ENCODE peak calls at places on chromosomes 3 and 15, in nine cellular contexts. One of them, this sample, is unnamed.

GRCh38 chr3:107674371-107674770 is 151.6 kb downstream of the BBX start:
- DNase-seq in NCI-H510A: no peak
- DNase-seq in BE2C: no peak
- DNase-seq in NCI-H774: no peak
- DNase-seq in ureter: no peak
- DNase-seq in suprapubic skin: no peak
- DNase-seq in AG08396: peak; percentile 57
- DNase-seq in H9: no peak
- DNase-seq in NCI-H1092: no peak
- DNase-seq in this sample: no peak

GRCh38 chr15:28289694-28290463 is 32.1 kb downstream of the HERC2 start:
- DNase-seq in NCI-H510A: no peak
- DNase-seq in BE2C: no peak
- DNase-seq in NCI-H774: no peak
- DNase-seq in ureter: no peak
- DNase-seq in suprapubic skin: no peak
- DNase-seq in AG08396: no peak
- DNase-seq in H9: no peak
- DNase-seq in NCI-H1092: no peak
- DNase-seq in this sample: no peak

GRCh38 chr3:13574798-13575451 is 26.0 kb downstream of the FBLN2 start:
- DNase-seq in NCI-H510A: no peak
- DNase-seq in BE2C: peak; percentile 55
- DNase-seq in NCI-H774: no peak
- DNase-seq in ureter: no peak
- DNase-seq in suprapubic skin: peak; percentile 77
- DNase-seq in AG08396: no peak
- DNase-seq in H9: no peak
- DNase-seq in NCI-H1092: no peak
- DNase-seq in this sample: peak; percentile 59

GRCh38 chr15:72912121-72912520 is 128.6 kb upstream of the ADPGK start:
- DNase-seq in NCI-H510A: no peak
- DNase-seq in BE2C: no peak
- DNase-seq in NCI-H774: no peak
- DNase-seq in ureter: no peak
- DNase-seq in suprapubic skin: no peak
- DNase-seq in AG08396: no peak
- DNase-seq in H9: no peak
- DNase-seq in NCI-H1092: no peak
- DNase-seq in this sample: no peak

GRCh38 chr3:194134231-194134756 is 1.7 kb upstream of the HES1 start:
- DNase-seq in NCI-H510A: no peak
- DNase-seq in BE2C: peak; percentile 85
- DNase-seq in NCI-H774: no peak
- DNase-seq in ureter: peak; percentile 71
- DNase-seq in suprapubic skin: peak; percentile 85
- DNase-seq in AG08396: peak; percentile 66
- DNase-seq in H9: no peak
- DNase-seq in NCI-H1092: peak; percentile 52
- DNase-seq in this sample: peak; percentile 95

GRCh38 chr3:155809181-155809580 is 3.1 kb upstream of the C3orf33 start:
- DNase-seq in NCI-H510A: no peak
- DNase-seq in BE2C: no peak
- DNase-seq in NCI-H774: no peak
- DNase-seq in ureter: no peak
- DNase-seq in suprapubic skin: no peak
- DNase-seq in AG08396: no peak
- DNase-seq in H9: no peak
- DNase-seq in NCI-H1092: no peak
- DNase-seq in this sample: no peak

GRCh38 chr15:38642689-38643270 is 78.2 kb upstream of the RASGRP1 start:
- DNase-seq in NCI-H510A: no peak
- DNase-seq in BE2C: no peak
- DNase-seq in NCI-H774: no peak
- DNase-seq in ureter: no peak
- DNase-seq in suprapubic skin: no peak
- DNase-seq in AG08396: no peak
- DNase-seq in H9: no peak
- DNase-seq in NCI-H1092: no peak
- DNase-seq in this sample: no peak

GRCh38 chr3:112640864-112641751 is at the start of gene CCDC80:
- DNase-seq in NCI-H510A: no peak
- DNase-seq in BE2C: no peak
- DNase-seq in NCI-H774: no peak
- DNase-seq in ureter: no peak
- DNase-seq in suprapubic skin: no peak
- DNase-seq in AG08396: peak; percentile 51
- DNase-seq in H9: no peak
- DNase-seq in NCI-H1092: no peak
- DNase-seq in this sample: no peak

GRCh38 chr3:38521391-38521987 is 25.3 kb downstream of the EXOG start:
- DNase-seq in NCI-H510A: peak; percentile 2
- DNase-seq in BE2C: peak; percentile 53
- DNase-seq in NCI-H774: peak; percentile 33
- DNase-seq in ureter: peak; percentile 66
- DNase-seq in suprapubic skin: no peak
- DNase-seq in AG08396: peak; percentile 63
- DNase-seq in H9: peak; percentile 80
- DNase-seq in NCI-H1092: peak; percentile 29
- DNase-seq in this sample: no peak

GRCh38 chr3:115825046-115825445 is 201.7 kb downstream of the GAP43 start:
- DNase-seq in NCI-H510A: no peak
- DNase-seq in BE2C: no peak
- DNase-seq in NCI-H774: no peak
- DNase-seq in ureter: no peak
- DNase-seq in suprapubic skin: no peak
- DNase-seq in AG08396: no peak
- DNase-seq in H9: no peak
- DNase-seq in NCI-H1092: no peak
- DNase-seq in this sample: no peak

GRCh38 chr3:73516656-73517055 is 108.1 kb downstream of the PDZRN3 start:
- DNase-seq in NCI-H510A: no peak
- DNase-seq in BE2C: no peak
- DNase-seq in NCI-H774: no peak
- DNase-seq in ureter: peak; percentile 81
- DNase-seq in suprapubic skin: no peak
- DNase-seq in AG08396: no peak
- DNase-seq in H9: no peak
- DNase-seq in NCI-H1092: peak; percentile 7
- DNase-seq in this sample: no peak

GRCh38 chr3:47323431-47324277 is 40.9 kb downstream of the KLHL18 start:
- DNase-seq in NCI-H510A: no peak
- DNase-seq in BE2C: no peak
- DNase-seq in NCI-H774: no peak
- DNase-seq in ureter: no peak
- DNase-seq in suprapubic skin: no peak
- DNase-seq in AG08396: no peak
- DNase-seq in H9: peak; percentile 21
- DNase-seq in NCI-H1092: no peak
- DNase-seq in this sample: no peak

GRCh38 chr3:4643904-4644547 is 150.9 kb downstream of the ITPR1 start:
- DNase-seq in NCI-H510A: no peak
- DNase-seq in BE2C: no peak
- DNase-seq in NCI-H774: no peak
- DNase-seq in ureter: no peak
- DNase-seq in suprapubic skin: no peak
- DNase-seq in AG08396: no peak
- DNase-seq in H9: no peak
- DNase-seq in NCI-H1092: no peak
- DNase-seq in this sample: no peak

GRCh38 chr3:197847866-197848401 is 56.9 kb downstream of the LRCH3 start:
- DNase-seq in NCI-H510A: no peak
- DNase-seq in BE2C: no peak
- DNase-seq in NCI-H774: peak; percentile 29
- DNase-seq in ureter: no peak
- DNase-seq in suprapubic skin: no peak
- DNase-seq in AG08396: peak; percentile 21
- DNase-seq in H9: no peak
- DNase-seq in NCI-H1092: no peak
- DNase-seq in this sample: no peak

GRCh38 chr3:50263443-50264388 is 5.2 kb upstream of the SEMA3B start:
- DNase-seq in NCI-H510A: no peak
- DNase-seq in BE2C: no peak
- DNase-seq in NCI-H774: no peak
- DNase-seq in ureter: no peak
- DNase-seq in suprapubic skin: no peak
- DNase-seq in AG08396: no peak
- DNase-seq in H9: no peak
- DNase-seq in NCI-H1092: no peak
- DNase-seq in this sample: no peak

GRCh38 chr15:67812232-67812631 is 13.1 kb upstream of the SKOR1 start:
- DNase-seq in NCI-H510A: no peak
- DNase-seq in BE2C: no peak
- DNase-seq in NCI-H774: no peak
- DNase-seq in ureter: no peak
- DNase-seq in suprapubic skin: peak; percentile 46
- DNase-seq in AG08396: no peak
- DNase-seq in H9: peak; percentile 44
- DNase-seq in NCI-H1092: no peak
- DNase-seq in this sample: peak; percentile 55

GRCh38 chr3:71080517-71081083 is 502.9 kb downstream of the FOXP1 start:
- DNase-seq in NCI-H510A: no peak
- DNase-seq in BE2C: no peak
- DNase-seq in NCI-H774: no peak
- DNase-seq in ureter: no peak
- DNase-seq in suprapubic skin: no peak
- DNase-seq in AG08396: no peak
- DNase-seq in H9: no peak
- DNase-seq in NCI-H1092: no peak
- DNase-seq in this sample: no peak

GRCh38 chr15:73936588-73937312 is 10.5 kb downstream of the LOXL1 start:
- DNase-seq in NCI-H510A: no peak
- DNase-seq in BE2C: no peak
- DNase-seq in NCI-H774: no peak
- DNase-seq in ureter: no peak
- DNase-seq in suprapubic skin: no peak
- DNase-seq in AG08396: no peak
- DNase-seq in H9: no peak
- DNase-seq in NCI-H1092: no peak
- DNase-seq in this sample: peak; percentile 68

GRCh38 chr15:85380860-85381535 is 595 bp downstream of the AKAP13 start:
- DNase-seq in NCI-H510A: no peak
- DNase-seq in BE2C: peak; percentile 68
- DNase-seq in NCI-H774: peak; percentile 28
- DNase-seq in ureter: no peak
- DNase-seq in suprapubic skin: peak; percentile 75
- DNase-seq in AG08396: peak; percentile 60
- DNase-seq in H9: no peak
- DNase-seq in NCI-H1092: no peak
- DNase-seq in this sample: no peak

GRCh38 chr3:5194801-5195509 is 7.4 kb downstream of the EDEM1 start:
- DNase-seq in NCI-H510A: no peak
- DNase-seq in BE2C: no peak
- DNase-seq in NCI-H774: no peak
- DNase-seq in ureter: peak; percentile 57
- DNase-seq in suprapubic skin: no peak
- DNase-seq in AG08396: peak; percentile 63
- DNase-seq in H9: no peak
- DNase-seq in NCI-H1092: no peak
- DNase-seq in this sample: no peak

GRCh38 chr3:42043116-42043796 is 47.9 kb upstream of the TRAK1 start:
- DNase-seq in NCI-H510A: peak; percentile 51
- DNase-seq in BE2C: peak; percentile 85
- DNase-seq in NCI-H774: peak; percentile 14
- DNase-seq in ureter: no peak
- DNase-seq in suprapubic skin: no peak
- DNase-seq in AG08396: no peak
- DNase-seq in H9: peak; percentile 92
- DNase-seq in NCI-H1092: peak; percentile 81
- DNase-seq in this sample: no peak

GRCh38 chr3:169602482-169602881 is 61.0 kb downstream of the MECOM start:
- DNase-seq in NCI-H510A: no peak
- DNase-seq in BE2C: no peak
- DNase-seq in NCI-H774: no peak
- DNase-seq in ureter: no peak
- DNase-seq in suprapubic skin: no peak
- DNase-seq in AG08396: no peak
- DNase-seq in H9: no peak
- DNase-seq in NCI-H1092: no peak
- DNase-seq in this sample: no peak

GRCh38 chr3:98554580-98554979 is 22.8 kb downstream of the GPR15 start:
- DNase-seq in NCI-H510A: no peak
- DNase-seq in BE2C: no peak
- DNase-seq in NCI-H774: no peak
- DNase-seq in ureter: no peak
- DNase-seq in suprapubic skin: no peak
- DNase-seq in AG08396: no peak
- DNase-seq in H9: no peak
- DNase-seq in NCI-H1092: no peak
- DNase-seq in this sample: no peak

GRCh38 chr3:27714692-27715453 is 7.2 kb downstream of the EOMES start:
- DNase-seq in NCI-H510A: no peak
- DNase-seq in BE2C: no peak
- DNase-seq in NCI-H774: no peak
- DNase-seq in ureter: no peak
- DNase-seq in suprapubic skin: no peak
- DNase-seq in AG08396: no peak
- DNase-seq in H9: peak; percentile 64
- DNase-seq in NCI-H1092: no peak
- DNase-seq in this sample: no peak

GRCh38 chr3:124907957-124908356 is 20.8 kb upstream of the ITGB5 start:
- DNase-seq in NCI-H510A: no peak
- DNase-seq in BE2C: no peak
- DNase-seq in NCI-H774: no peak
- DNase-seq in ureter: no peak
- DNase-seq in suprapubic skin: no peak
- DNase-seq in AG08396: no peak
- DNase-seq in H9: peak; percentile 64
- DNase-seq in NCI-H1092: no peak
- DNase-seq in this sample: no peak

GRCh38 chr3:70550723-70551319 is 238.4 kb upstream of the MDFIC2 start:
- DNase-seq in NCI-H510A: no peak
- DNase-seq in BE2C: peak; percentile 77
- DNase-seq in NCI-H774: peak; percentile 2
- DNase-seq in ureter: peak; percentile 73
- DNase-seq in suprapubic skin: peak; percentile 77
- DNase-seq in AG08396: peak; percentile 9
- DNase-seq in H9: peak; percentile 57
- DNase-seq in NCI-H1092: no peak
- DNase-seq in this sample: no peak

GRCh38 chr3:42690191-42690590 is 4.9 kb downstream of the KLHL40 start:
- DNase-seq in NCI-H510A: no peak
- DNase-seq in BE2C: no peak
- DNase-seq in NCI-H774: no peak
- DNase-seq in ureter: no peak
- DNase-seq in suprapubic skin: peak; percentile 30
- DNase-seq in AG08396: no peak
- DNase-seq in H9: no peak
- DNase-seq in NCI-H1092: no peak
- DNase-seq in this sample: peak; percentile 58

GRCh38 chr3:116233921-116234320 is 211.4 kb downstream of the LSAMP start:
- DNase-seq in NCI-H510A: no peak
- DNase-seq in BE2C: no peak
- DNase-seq in NCI-H774: no peak
- DNase-seq in ureter: no peak
- DNase-seq in suprapubic skin: no peak
- DNase-seq in AG08396: no peak
- DNase-seq in H9: no peak
- DNase-seq in NCI-H1092: no peak
- DNase-seq in this sample: no peak